ENCODE peak calls at places on chromosomes 6 and 20, in six cellular contexts. One of them, this sample, is unnamed.

GRCh38 chr6:46996860-46997641 is 45.1 kb downstream of the ADGRF1 start:
- DNase-seq in Calu3: peak; percentile 19
- DNase-seq in right atrium auricular region: no peak
- DNase-seq in mesothelial cell of epicardium: no peak
- DNase-seq in nephron progenitor cell: no peak
- DNase-seq in ovary: no peak
- DNase-seq in this sample: no peak

GRCh38 chr20:3276400-3277015 is 37.5 kb upstream of the SLC4A11 start:
- DNase-seq in Calu3: peak; percentile 4
- DNase-seq in right atrium auricular region: no peak
- DNase-seq in mesothelial cell of epicardium: no peak
- DNase-seq in nephron progenitor cell: no peak
- DNase-seq in ovary: no peak
- DNase-seq in this sample: no peak

GRCh38 chr6:28657367-28657755 is 131.7 kb downstream of the GPX5 start:
- DNase-seq in Calu3: no peak
- DNase-seq in right atrium auricular region: no peak
- DNase-seq in mesothelial cell of epicardium: no peak
- DNase-seq in nephron progenitor cell: no peak
- DNase-seq in ovary: no peak
- DNase-seq in this sample: no peak

GRCh38 chr6:163311830-163312229 is 102.7 kb upstream of the QKI start:
- DNase-seq in Calu3: peak; percentile 38
- DNase-seq in right atrium auricular region: no peak
- DNase-seq in mesothelial cell of epicardium: no peak
- DNase-seq in nephron progenitor cell: no peak
- DNase-seq in ovary: no peak
- DNase-seq in this sample: no peak

GRCh38 chr6:34359438-34360158 is 32.9 kb downstream of the NUDT3 start:
- DNase-seq in Calu3: no peak
- DNase-seq in right atrium auricular region: no peak
- DNase-seq in mesothelial cell of epicardium: no peak
- DNase-seq in nephron progenitor cell: no peak
- DNase-seq in ovary: no peak
- DNase-seq in this sample: no peak

GRCh38 chr20:50467618-50468373 is 42.4 kb upstream of the PTPN1 start:
- DNase-seq in Calu3: peak; percentile 70
- DNase-seq in right atrium auricular region: no peak
- DNase-seq in mesothelial cell of epicardium: no peak
- DNase-seq in nephron progenitor cell: no peak
- DNase-seq in ovary: no peak
- DNase-seq in this sample: peak; percentile 25

GRCh38 chr20:4637081-4637797 is 84.5 kb upstream of the PRND start:
- DNase-seq in Calu3: no peak
- DNase-seq in right atrium auricular region: no peak
- DNase-seq in mesothelial cell of epicardium: no peak
- DNase-seq in nephron progenitor cell: no peak
- DNase-seq in ovary: no peak
- DNase-seq in this sample: no peak

GRCh38 chr20:4661191-4661590 is 60.5 kb upstream of the PRND start:
- DNase-seq in Calu3: no peak
- DNase-seq in right atrium auricular region: no peak
- DNase-seq in mesothelial cell of epicardium: no peak
- DNase-seq in nephron progenitor cell: no peak
- DNase-seq in ovary: no peak
- DNase-seq in this sample: no peak

GRCh38 chr6:39769012-39769411 is 23.2 kb upstream of the DAAM2 start:
- DNase-seq in Calu3: no peak
- DNase-seq in right atrium auricular region: no peak
- DNase-seq in mesothelial cell of epicardium: no peak
- DNase-seq in nephron progenitor cell: no peak
- DNase-seq in ovary: no peak
- DNase-seq in this sample: peak; percentile 71

GRCh38 chr6:27674882-27675281 is 202.0 kb upstream of the ZNF184 start:
- DNase-seq in Calu3: no peak
- DNase-seq in right atrium auricular region: no peak
- DNase-seq in mesothelial cell of epicardium: no peak
- DNase-seq in nephron progenitor cell: no peak
- DNase-seq in ovary: no peak
- DNase-seq in this sample: no peak

GRCh38 chr6:109187399-109188114 is 92.2 kb downstream of the CEP57L1 start:
- DNase-seq in Calu3: peak; percentile 67
- DNase-seq in right atrium auricular region: no peak
- DNase-seq in mesothelial cell of epicardium: no peak
- DNase-seq in nephron progenitor cell: peak; percentile 62
- DNase-seq in ovary: peak; percentile 37
- DNase-seq in this sample: peak; percentile 55

GRCh38 chr6:121394151-121394550 is 41.3 kb upstream of the GJA1 start:
- DNase-seq in Calu3: no peak
- DNase-seq in right atrium auricular region: no peak
- DNase-seq in mesothelial cell of epicardium: no peak
- DNase-seq in nephron progenitor cell: no peak
- DNase-seq in ovary: no peak
- DNase-seq in this sample: no peak

GRCh38 chr20:21272279-21272678 is 30.9 kb upstream of the XRN2 start:
- DNase-seq in Calu3: no peak
- DNase-seq in right atrium auricular region: no peak
- DNase-seq in mesothelial cell of epicardium: no peak
- DNase-seq in nephron progenitor cell: no peak
- DNase-seq in ovary: no peak
- DNase-seq in this sample: no peak

GRCh38 chr6:47080083-47080596 is 38.0 kb upstream of the ADGRF1 start:
- DNase-seq in Calu3: no peak
- DNase-seq in right atrium auricular region: no peak
- DNase-seq in mesothelial cell of epicardium: no peak
- DNase-seq in nephron progenitor cell: no peak
- DNase-seq in ovary: no peak
- DNase-seq in this sample: no peak

GRCh38 chr20:1180949-1181348 is 3.8 kb downstream of the TMEM74B start:
- DNase-seq in Calu3: no peak
- DNase-seq in right atrium auricular region: no peak
- DNase-seq in mesothelial cell of epicardium: no peak
- DNase-seq in nephron progenitor cell: no peak
- DNase-seq in ovary: no peak
- DNase-seq in this sample: no peak

GRCh38 chr20:1178623-1179022 is 6.2 kb downstream of the TMEM74B start:
- DNase-seq in Calu3: no peak
- DNase-seq in right atrium auricular region: no peak
- DNase-seq in mesothelial cell of epicardium: no peak
- DNase-seq in nephron progenitor cell: no peak
- DNase-seq in ovary: no peak
- DNase-seq in this sample: no peak

GRCh38 chr20:1178103-1178502 is 6.7 kb downstream of the TMEM74B start:
- DNase-seq in Calu3: no peak
- DNase-seq in right atrium auricular region: no peak
- DNase-seq in mesothelial cell of epicardium: no peak
- DNase-seq in nephron progenitor cell: no peak
- DNase-seq in ovary: no peak
- DNase-seq in this sample: no peak

GRCh38 chr20:1174787-1175186 is 10.0 kb downstream of the TMEM74B start:
- DNase-seq in Calu3: no peak
- DNase-seq in right atrium auricular region: no peak
- DNase-seq in mesothelial cell of epicardium: no peak
- DNase-seq in nephron progenitor cell: no peak
- DNase-seq in ovary: no peak
- DNase-seq in this sample: no peak

GRCh38 chr20:1177680-1178079 is 7.1 kb downstream of the TMEM74B start:
- DNase-seq in Calu3: peak; percentile 10
- DNase-seq in right atrium auricular region: no peak
- DNase-seq in mesothelial cell of epicardium: no peak
- DNase-seq in nephron progenitor cell: peak; percentile 39
- DNase-seq in ovary: no peak
- DNase-seq in this sample: no peak
- TF ChIP-seq CTCF in Calu3: no peak
- TF ChIP-seq CTCF in right atrium auricular region: no peak
- TF ChIP-seq CTCF in mesothelial cell of epicardium: no peak
- TF ChIP-seq CTCF in nephron progenitor cell: no peak
- TF ChIP-seq CTCF in ovary: no peak
- TF ChIP-seq CTCF in this sample: no peak

GRCh38 chr6:42459888-42460287 is 8.2 kb upstream of the TRERF1 start:
- DNase-seq in Calu3: no peak
- DNase-seq in right atrium auricular region: no peak
- DNase-seq in mesothelial cell of epicardium: no peak
- DNase-seq in nephron progenitor cell: no peak
- DNase-seq in ovary: no peak
- DNase-seq in this sample: no peak
- TF ChIP-seq CTCF in Calu3: no peak
- TF ChIP-seq CTCF in right atrium auricular region: no peak
- TF ChIP-seq CTCF in mesothelial cell of epicardium: no peak
- TF ChIP-seq CTCF in nephron progenitor cell: no peak
- TF ChIP-seq CTCF in ovary: no peak
- TF ChIP-seq CTCF in this sample: no peak

GRCh38 chr20:40551125-40551530 is 137.9 kb downstream of the MAFB start:
- DNase-seq in Calu3: no peak
- DNase-seq in right atrium auricular region: no peak
- DNase-seq in mesothelial cell of epicardium: no peak
- DNase-seq in nephron progenitor cell: no peak
- DNase-seq in ovary: no peak
- DNase-seq in this sample: no peak
- TF ChIP-seq CTCF in Calu3: no peak
- TF ChIP-seq CTCF in right atrium auricular region: no peak
- TF ChIP-seq CTCF in mesothelial cell of epicardium: no peak
- TF ChIP-seq CTCF in nephron progenitor cell: no peak
- TF ChIP-seq CTCF in ovary: no peak
- TF ChIP-seq CTCF in this sample: no peak

DNA sequence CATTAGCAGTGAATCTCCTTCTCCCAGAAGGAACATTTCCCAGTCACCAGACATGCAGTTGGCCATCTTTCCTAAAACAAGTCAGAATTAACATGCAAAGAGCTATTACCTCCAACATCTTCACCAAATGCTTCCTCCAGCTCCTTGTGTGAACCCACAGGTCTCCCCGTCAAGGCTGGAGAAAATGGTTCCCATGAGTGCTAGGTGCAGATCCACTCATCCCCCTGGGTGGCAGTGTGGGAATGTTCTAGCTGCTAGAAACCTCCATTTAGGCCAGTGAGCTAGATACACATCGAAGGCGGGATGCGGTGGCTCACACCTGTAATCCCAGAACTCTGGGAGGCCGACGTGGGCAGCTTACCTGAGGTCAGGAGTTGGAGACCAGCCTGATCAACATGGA is 603.9 kb upstream of the SLC35B3 start:
- DNase-seq in Calu3: no peak
- DNase-seq in right atrium auricular region: no peak
- DNase-seq in mesothelial cell of epicardium: no peak
- DNase-seq in nephron progenitor cell: no peak
- DNase-seq in ovary: no peak
- DNase-seq in this sample: no peak
- TF ChIP-seq CTCF in Calu3: no peak
- TF ChIP-seq CTCF in right atrium auricular region: no peak
- TF ChIP-seq CTCF in mesothelial cell of epicardium: no peak
- TF ChIP-seq CTCF in nephron progenitor cell: no peak
- TF ChIP-seq CTCF in ovary: no peak
- TF ChIP-seq CTCF in this sample: no peak

DNA sequence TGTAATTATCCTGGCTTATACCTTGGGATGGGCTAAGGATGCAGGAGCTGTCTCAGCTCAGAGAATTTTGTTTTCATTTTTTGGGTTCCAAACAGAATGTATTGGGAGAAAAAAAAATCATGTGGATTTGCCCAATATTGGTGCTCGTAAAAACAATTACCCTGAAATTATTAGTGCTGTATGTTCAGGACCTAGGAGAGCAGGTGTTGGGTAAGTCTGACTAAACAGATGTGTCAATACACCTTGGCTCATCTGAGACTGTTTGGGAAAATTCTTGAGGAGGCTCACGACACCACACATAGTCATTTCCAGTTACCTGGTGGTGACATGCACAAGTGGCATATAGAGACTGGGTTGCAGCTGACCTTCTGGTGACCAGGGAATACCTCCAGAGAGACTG is 802.1 kb upstream of the FLRT3 start:
- DNase-seq in Calu3: no peak
- DNase-seq in right atrium auricular region: no peak
- DNase-seq in mesothelial cell of epicardium: no peak
- DNase-seq in nephron progenitor cell: no peak
- DNase-seq in ovary: no peak
- DNase-seq in this sample: no peak
- TF ChIP-seq CTCF in Calu3: no peak
- TF ChIP-seq CTCF in right atrium auricular region: no peak
- TF ChIP-seq CTCF in mesothelial cell of epicardium: no peak
- TF ChIP-seq CTCF in nephron progenitor cell: no peak
- TF ChIP-seq CTCF in ovary: no peak
- TF ChIP-seq CTCF in this sample: no peak

DNA sequence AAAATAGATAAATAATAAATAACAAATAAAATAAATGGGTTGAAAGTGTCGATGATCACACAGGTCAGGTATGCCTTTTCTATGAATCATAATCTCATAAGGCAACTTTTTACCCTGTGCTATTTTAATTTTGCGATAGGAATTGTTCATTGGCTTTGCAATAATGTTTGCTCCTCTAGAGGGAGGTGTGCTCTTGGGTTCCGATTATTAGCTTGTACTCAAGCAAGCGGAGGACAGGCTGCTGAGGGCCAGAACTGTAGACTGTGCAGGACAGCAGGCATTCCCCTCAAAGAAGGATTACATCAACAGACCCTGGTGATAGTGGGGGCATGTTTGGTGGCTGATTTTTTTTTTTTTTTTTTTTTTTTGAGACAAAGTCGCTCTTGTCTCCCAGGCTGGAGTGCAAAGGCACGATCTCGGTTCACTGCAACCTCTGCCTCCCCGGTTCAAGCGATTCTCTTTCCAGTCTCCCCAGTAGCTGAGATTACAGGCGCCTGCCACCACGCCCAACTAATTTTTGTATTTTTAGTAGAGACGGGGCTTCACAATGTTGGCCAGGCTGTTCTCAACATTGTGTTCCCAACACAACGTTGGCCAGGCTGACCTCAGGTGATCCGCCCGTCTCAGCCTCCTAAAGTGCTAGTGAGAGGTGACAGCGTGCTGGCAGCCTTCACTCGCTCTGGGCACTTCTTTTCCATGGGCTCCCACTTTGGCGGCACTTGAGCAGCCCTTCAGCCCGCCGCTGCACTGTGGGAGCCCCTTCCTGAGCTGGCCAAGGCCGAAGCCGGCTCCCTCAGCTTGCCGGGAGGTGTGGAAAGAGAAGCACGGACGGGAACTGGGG is 35.6 kb downstream of the RIOK1 start:
- DNase-seq in Calu3: peak; percentile 12
- DNase-seq in right atrium auricular region: no peak
- DNase-seq in mesothelial cell of epicardium: no peak
- DNase-seq in nephron progenitor cell: no peak
- DNase-seq in ovary: no peak
- DNase-seq in this sample: no peak
- TF ChIP-seq CTCF in Calu3: no peak
- TF ChIP-seq CTCF in right atrium auricular region: no peak
- TF ChIP-seq CTCF in mesothelial cell of epicardium: peak; percentile 35
- TF ChIP-seq CTCF in nephron progenitor cell: peak; percentile 19
- TF ChIP-seq CTCF in ovary: no peak
- TF ChIP-seq CTCF in this sample: peak; percentile 40

This sample was measured in dorsolateral prefrontal cortex.